ENCODE peak calls at places on chromosomes 11 and 22, in ten cellular contexts. B is lower lobe of right lung; R is lower leg skin; T is GM23338; M is NCI-H460; F is activated CD8-positive, alpha-beta memory T cell treated with anti-CD3 and anti-CD28 coated beads for 48 hours; L is body of pancreas; G is psoas muscle; W is osteocyte; V is HuH-7. E is an unnamed sample.

GRCh38 chr11:3971756-3972404 is 116.4 kb downstream of the STIM1 start:
- DNase-seq in T (no peak), W (no peak), R (no peak), G (no peak), B (no peak), L (no peak), V (no peak), F (no peak), M (no peak), E (no peak)

GRCh38 chr22:35132568-35132967 is 66.6 kb downstream of the ISX start:
- DNase-seq in T (no peak), F (no peak), V (no peak), R (no peak), B (no peak), M (no peak), G (no peak), L (no peak), W (no peak), E (no peak)

GRCh38 chr11:11981840-11982239 is 26.6 kb downstream of the DKK3 start:
- DNase-seq in G (no peak), V (no peak), W (no peak), T (no peak), M (no peak), L (no peak), B (no peak), R (peak; percentile 64), F (no peak), E (no peak)

GRCh38 chr22:17997456-17997855 is 26.9 kb downstream of the MICAL3 start:
- DNase-seq in T (no peak), L (no peak), B (no peak), V (no peak), R (no peak), G (no peak), F (no peak), W (no peak), M (no peak), E (no peak)

GRCh38 chr22:35620624-35621245 is 3.6 kb upstream of the MB start:
- DNase-seq in T (peak; percentile 22), F (no peak), B (no peak), M (no peak), W (no peak), L (no peak), G (no peak), V (no peak), R (no peak), E (peak; percentile 57)

GRCh38 chr22:41589260-41589600 is 410 bp downstream of the PMM1 start:
- DNase-seq in R (peak; percentile 90), T (peak; percentile 60), V (peak; percentile 29), W (no peak), L (no peak), G (no peak), F (no peak), B (peak; percentile 58), M (no peak), E (no peak)

GRCh38 chr11:12846766-12847615 is 162.1 kb upstream of the RASSF10 start:
- DNase-seq in B (no peak), T (no peak), G (no peak), F (no peak), L (no peak), W (no peak), R (no peak), V (no peak), M (no peak), E (no peak)

GRCh38 chr22:22893077-22893805 is 5.6 kb downstream of the IGLL5 start:
- DNase-seq in T (peak; percentile 8), M (no peak), W (no peak), R (peak; percentile 57), B (no peak), G (no peak), L (no peak), F (no peak), V (no peak), E (no peak)

GRCh38 chr11:93323747-93324146 is 6.8 kb upstream of the DEUP1 start:
- DNase-seq in B (no peak), L (no peak), R (no peak), W (no peak), F (no peak), T (no peak), M (no peak), G (no peak), V (no peak), E (no peak)

E was measured in Right ventricle myocardium inferior.